ENCODE peak calls at places on chromosomes 7 and 10, in ten cellular contexts. R is G401; K is GM13977; N is A673; Q is iPS-NIHi11; I is MCF 10A; V is HS-5; Y is CD8-positive, alpha-beta T cell; M is HL-60; H is GF-D8. A is an unnamed sample.

GRCh38 chr10:23067939-23068775 is 27.2 kb upstream of the MSRB2 start:
- DNase-seq in R (peak; percentile 82), K (peak; percentile 64), N (peak; percentile 79), Q (peak; percentile 76), I (peak; percentile 82), V (no peak), Y (peak; percentile 53), M (no peak), H (no peak), A (peak; percentile 75)

GRCh38 chr7:74289660-74290589 is 718 bp downstream of the CLIP2 start:
- DNase-seq in R (peak; percentile 65), K (peak; percentile 57), N (no peak), Q (no peak), I (no peak), V (no peak), Y (peak; percentile 21), M (no peak), H (no peak), A (no peak)

GRCh38 chr7:99752354-99752753 is 17.4 kb upstream of the CYP3A7 start:
- DNase-seq in R (no peak), K (no peak), N (no peak), Q (no peak), I (no peak), V (no peak), Y (no peak), M (no peak), H (no peak), A (no peak)

GRCh38 chr7:96121752-96122151 is 200.1 kb downstream of the SLC25A13 start:
- DNase-seq in R (no peak), K (no peak), N (no peak), Q (no peak), I (no peak), V (no peak), Y (no peak), M (no peak), H (no peak), A (no peak)

GRCh38 chr10:126597206-126597605 is 73.3 kb downstream of the C10orf90 start:
- DNase-seq in R (no peak), K (no peak), N (peak; percentile 42), Q (no peak), I (no peak), V (no peak), Y (no peak), M (no peak), H (no peak), A (no peak)

GRCh38 chr7:22885824-22886255 is 63.2 kb upstream of the TOMM7 start:
- DNase-seq in R (no peak), K (peak; percentile 74), N (peak; percentile 57), Q (no peak), I (no peak), V (no peak), Y (peak; percentile 18), M (peak; percentile 12), H (peak; percentile 38), A (peak; percentile 71)

GRCh38 chr10:85713885-85714284 is 652.7 kb downstream of the GRID1 start:
- DNase-seq in R (no peak), K (no peak), N (no peak), Q (no peak), I (no peak), V (no peak), Y (no peak), M (no peak), H (no peak), A (no peak)

GRCh38 chr7:105278973-105279687 is 109.6 kb downstream of the SRPK2 start:
- DNase-seq in R (no peak), K (no peak), N (no peak), Q (no peak), I (no peak), V (no peak), Y (no peak), M (no peak), H (no peak), A (no peak)

GRCh38 chr10:52106895-52107294 is 207.2 kb upstream of the DKK1 start:
- DNase-seq in R (no peak), K (no peak), N (no peak), Q (peak; percentile 38), I (no peak), V (no peak), Y (no peak), M (no peak), H (no peak), A (no peak)

A was measured in GM13976.